ENCODE peak calls at places on chromosomes 1 and 21, in ten cellular contexts. W is lower lobe of right lung; H is NCI-H524; A is activated CD4-positive, alpha-beta T cell treated with anti-CD3 and anti-CD28 coated beads for 24 hours; B is amygdala; M is small intestine; X is fibroblast of the aortic adventitia; I is iPS-NIHi11; O is COR-L47; G is WTC11. R is an unnamed sample.

GRCh38 chr21:26153758-26154157 is 16.8 kb downstream of the APP start:
- DNase-seq in B (no peak), I (no peak), A (no peak), X (peak), W (no peak), G (no peak), M (no peak), H (no peak), O (no peak), R (no peak)

GRCh38 chr1:201656670-201657032 is 117.7 kb downstream of the NAV1 start:
- DNase-seq in H (peak), O (peak), X (no peak), M (no peak), W (no peak), I (no peak), G (no peak), A (no peak), B (no peak), R (no peak)

GRCh38 chr1:217133958-217134856 is 411.0 kb upstream of the ESRRG start:
- DNase-seq in W (no peak), B (no peak), A (no peak), G (peak), O (peak), M (no peak), I (peak), X (peak), H (no peak), R (no peak)

GRCh38 chr1:37932759-37933158 is 14.1 kb downstream of the INPP5B start:
- DNase-seq in O (no peak), G (no peak), H (no peak), X (peak), I (no peak), W (no peak), B (no peak), A (no peak), M (no peak), R (no peak)

GRCh38 chr1:232697191-232697590 is 67.3 kb upstream of the SIPA1L2 start:
- DNase-seq in A (no peak), H (no peak), G (no peak), W (no peak), I (no peak), X (no peak), M (peak), B (no peak), O (no peak), R (no peak)

GRCh38 chr1:156661932-156662587 is 15.1 kb downstream of the NES start:
- DNase-seq in M (no peak), I (no peak), A (no peak), W (no peak), O (no peak), B (peak), H (no peak), G (no peak), X (no peak), R (no peak)

GRCh38 chr1:1283821-1284220 is 3.6 kb downstream of the SCNN1D start:
- DNase-seq in G (peak), O (no peak), I (peak), H (no peak), B (no peak), W (no peak), A (no peak), X (no peak), M (no peak), R (no peak)

GRCh38 chr1:154222918-154223317 is 2.2 kb downstream of the UBAP2L start:
- DNase-seq in X (no peak), W (no peak), I (no peak), H (no peak), M (no peak), O (no peak), G (no peak), A (no peak), B (no peak), R (no peak)

GRCh38 chr21:16363563-16363962 is 633.8 kb downstream of the USP25 start:
- DNase-seq in B (no peak), I (no peak), H (no peak), G (no peak), M (no peak), W (no peak), X (no peak), O (no peak), A (no peak), R (no peak)

GRCh38 chr1:185984113-185984836 is 250.1 kb downstream of the HMCN1 start:
- DNase-seq in X (no peak), W (no peak), G (no peak), H (no peak), B (no peak), I (no peak), A (no peak), M (no peak), O (no peak), R (no peak)

GRCh38 chr1:17488977-17489739 is 49.7 kb upstream of the RCC2 start:
- DNase-seq in G (no peak), O (no peak), M (no peak), W (no peak), H (no peak), B (no peak), A (no peak), X (peak), I (no peak), R (no peak)

GRCh38 chr1:8004113-8004802 is 21.9 kb downstream of the ERRFI1 start:
- DNase-seq in W (no peak), A (no peak), I (no peak), X (no peak), G (no peak), O (peak), B (peak), H (no peak), M (no peak), R (no peak)

GRCh38 chr1:36359383-36359782 is 26.3 kb downstream of the STK40 start:
- DNase-seq in M (no peak), B (no peak), W (no peak), O (no peak), G (no peak), I (no peak), H (no peak), A (no peak), X (no peak), R (no peak)

GRCh38 chr21:41232055-41232454 is 64.1 kb downstream of the BACE2 start:
- DNase-seq in I (no peak), W (no peak), B (no peak), O (no peak), M (no peak), G (no peak), X (no peak), A (no peak), H (no peak), R (no peak)

GRCh38 chr1:204150702-204151561 is 912 bp downstream of the ETNK2 start:
- DNase-seq in I (peak), X (no peak), G (peak), A (no peak), H (no peak), B (no peak), M (no peak), W (peak), O (no peak), R (no peak)

GRCh38 chr1:54125671-54126070 is 27.1 kb downstream of the CDCP2 start:
- DNase-seq in M (peak), B (no peak), A (no peak), I (peak), O (no peak), X (no peak), G (peak), W (no peak), H (no peak), R (peak)

GRCh38 chr1:1947493-1947892 is 28.4 kb upstream of the TMEM52 start:
- DNase-seq in M (no peak), A (no peak), I (no peak), X (no peak), W (peak), B (no peak), H (no peak), O (no peak), G (no peak), R (no peak)

GRCh38 chr1:24536391-24536840 is 19.5 kb upstream of the NCMAP start:
- DNase-seq in W (no peak), I (no peak), H (no peak), B (no peak), A (peak), M (peak), G (no peak), X (no peak), O (no peak), R (peak)

GRCh38 chr1:114492978-114493377 is 18.0 kb downstream of the TRIM33 start:
- DNase-seq in O (no peak), X (no peak), H (no peak), G (no peak), I (no peak), B (no peak), A (no peak), W (no peak), M (no peak), R (no peak)

GRCh38 chr1:223887724-223888428 is 42.1 kb upstream of the TP53BP2 start:
- DNase-seq in O (no peak), A (no peak), X (peak), B (no peak), W (no peak), I (no peak), G (no peak), H (no peak), M (no peak), R (no peak)

GRCh38 chr1:115469703-115470476 is 131.8 kb upstream of the NGF start:
- DNase-seq in A (no peak), B (no peak), M (peak), O (peak), W (peak), G (peak), H (no peak), I (peak), X (peak), R (no peak)

GRCh38 chr1:162587347-162587746 is 25.8 kb downstream of the UAP1 start:
- DNase-seq in A (no peak), I (peak), O (no peak), X (no peak), M (no peak), H (no peak), B (no peak), W (no peak), G (no peak), R (peak)

GRCh38 chr1:228706305-228706704 is 29.0 kb upstream of the RHOU start:
- DNase-seq in X (no peak), I (no peak), B (no peak), M (no peak), O (no peak), G (no peak), A (no peak), W (no peak), H (no peak), R (no peak)

GRCh38 chr21:41390043-41390639 is 28.3 kb downstream of the MX2 start:
- DNase-seq in O (no peak), M (no peak), W (no peak), I (no peak), B (no peak), H (no peak), A (no peak), G (no peak), X (no peak), R (no peak)

GRCh38 chr1:87115317-87115885 is 201.0 kb downstream of the HS2ST1 start:
- DNase-seq in G (no peak), I (no peak), M (no peak), B (no peak), X (peak), A (no peak), O (no peak), H (peak), W (no peak), R (peak)

GRCh38 chr1:46585312-46585711 is 18.8 kb downstream of the MKNK1 start:
- DNase-seq in W (no peak), I (no peak), A (no peak), H (no peak), O (no peak), B (no peak), X (no peak), G (no peak), M (no peak), R (no peak)

GRCh38 chr1:222454782-222455181 is 93.1 kb downstream of the HHIPL2 start:
- DNase-seq in B (no peak), I (no peak), H (no peak), W (no peak), M (no peak), X (no peak), G (no peak), A (no peak), O (no peak), R (no peak)

GRCh38 chr1:47225430-47226100 is 6.5 kb downstream of the TAL1 start:
- DNase-seq in X (no peak), A (no peak), H (peak), G (no peak), W (no peak), O (no peak), B (no peak), M (no peak), I (peak), R (no peak)

GRCh38 chr21:32328595-32328994 is 29.9 kb downstream of the MRAP start:
- DNase-seq in A (no peak), B (no peak), H (no peak), O (no peak), X (peak), G (no peak), I (no peak), M (no peak), W (no peak), R (no peak)

GRCh38 chr1:8363764-8364301 is 45.9 kb downstream of the SLC45A1 start:
- DNase-seq in M (no peak), W (no peak), I (no peak), B (no peak), H (no peak), O (no peak), G (no peak), X (no peak), A (no peak), R (no peak)

GRCh38 chr1:180534199-180534598 is 24.6 kb upstream of the OVAAL start:
- DNase-seq in W (no peak), X (no peak), H (no peak), M (no peak), B (no peak), G (no peak), I (no peak), A (no peak), O (no peak), R (no peak)

GRCh38 chr1:6359568-6360496 is 33.7 kb downstream of the ACOT7 start:
- DNase-seq in X (peak), B (no peak), O (no peak), H (no peak), I (no peak), M (peak), W (peak), G (peak), A (no peak), R (peak)

R was measured in mucosa of gallbladder.